ENCODE peak calls at places on chromosomes 16 and 17, in seven cellular contexts. B is AG04450, I is stomach, S is left ventricle myocardium inferior, W is osteocyte, X is fibroblast of the aortic adventitia, E is nephron progenitor cell. Y is an unnamed sample.

GRCh38 chr16:50261707-50262235 is 4.6 kb upstream of the ADCY7 start:
- DNase-seq in E (no peak), W (no peak), S (no peak), I (peak; percentile 41), B (no peak), X (no peak), Y (no peak)

GRCh38 chr16:47719713-47720112 is 258.6 kb downstream of the PHKB start:
- DNase-seq in X (no peak), W (no peak), S (no peak), I (no peak), E (no peak), B (no peak), Y (no peak)

GRCh38 chr16:17724242-17724898 is 253.6 kb upstream of the XYLT1 start:
- DNase-seq in S (no peak), B (peak; percentile 10), E (no peak), X (peak; percentile 63), I (no peak), W (no peak), Y (no peak)

GRCh38 chr17:39863918-39864746 is at the start of gene IKZF3:
- DNase-seq in I (peak; percentile 84), X (no peak), W (no peak), E (peak; percentile 77), S (peak; percentile 21), B (no peak), Y (peak; percentile 49)

GRCh38 chr17:77441130-77441920 is 300.6 kb downstream of the SEC14L1 start:
- DNase-seq in I (no peak), E (no peak), X (no peak), B (no peak), S (no peak), W (no peak), Y (no peak)

GRCh38 chr17:45230787-45231480 is 9.2 kb downstream of the FMNL1 start:
- DNase-seq in X (peak; percentile 64), S (peak; percentile 77), B (no peak), W (no peak), E (no peak), I (no peak), Y (no peak)

GRCh38 chr16:53754938-53755910 is 51.3 kb downstream of the FTO start:
- DNase-seq in B (no peak), I (peak; percentile 65), E (no peak), W (no peak), S (no peak), X (peak; percentile 70), Y (no peak)

GRCh38 chr16:56478228-56479049 is 27.1 kb downstream of the OGFOD1 start:
- DNase-seq in S (no peak), I (no peak), W (no peak), B (no peak), E (no peak), X (peak; percentile 51), Y (no peak)

GRCh38 chr17:64398330-64398729 is 7.7 kb upstream of the PECAM1 start:
- DNase-seq in X (no peak), I (no peak), W (no peak), S (no peak), B (no peak), E (no peak), Y (no peak)

GRCh38 chr17:8800656-8801055 is 1.5 kb upstream of the MFSD6L start:
- DNase-seq in W (peak; percentile 36), I (no peak), X (no peak), E (no peak), B (no peak), S (no peak), Y (no peak)

GRCh38 chr17:45143767-45144198 is 4.5 kb upstream of the HEXIM1 start:
- DNase-seq in S (peak; percentile 92), I (peak; percentile 65), W (no peak), X (peak; percentile 89), E (peak; percentile 44), B (no peak), Y (no peak)

GRCh38 chr16:30526823-30527634 is 663 bp upstream of the ZNF768 start:
- DNase-seq in I (peak; percentile 99), S (peak; percentile 99), W (peak; percentile 99), X (peak; percentile 96), E (peak; percentile 99), B (peak; percentile 91), Y (peak; percentile 95)

GRCh38 chr16:66585477-66586239 is 6.4 kb downstream of the CMTM2 start:
- DNase-seq in X (no peak), S (no peak), I (no peak), B (no peak), W (no peak), E (no peak), Y (no peak)

GRCh38 chr16:49488336-49488735 is 114.7 kb downstream of the C16orf78 start:
- DNase-seq in S (no peak), W (no peak), X (no peak), E (no peak), I (no peak), B (no peak), Y (no peak)

GRCh38 chr16:81744911-81745310 is 34.2 kb upstream of the PLCG2 start:
- DNase-seq in B (no peak), I (no peak), X (no peak), S (no peak), W (no peak), E (no peak), Y (no peak)

DNA sequence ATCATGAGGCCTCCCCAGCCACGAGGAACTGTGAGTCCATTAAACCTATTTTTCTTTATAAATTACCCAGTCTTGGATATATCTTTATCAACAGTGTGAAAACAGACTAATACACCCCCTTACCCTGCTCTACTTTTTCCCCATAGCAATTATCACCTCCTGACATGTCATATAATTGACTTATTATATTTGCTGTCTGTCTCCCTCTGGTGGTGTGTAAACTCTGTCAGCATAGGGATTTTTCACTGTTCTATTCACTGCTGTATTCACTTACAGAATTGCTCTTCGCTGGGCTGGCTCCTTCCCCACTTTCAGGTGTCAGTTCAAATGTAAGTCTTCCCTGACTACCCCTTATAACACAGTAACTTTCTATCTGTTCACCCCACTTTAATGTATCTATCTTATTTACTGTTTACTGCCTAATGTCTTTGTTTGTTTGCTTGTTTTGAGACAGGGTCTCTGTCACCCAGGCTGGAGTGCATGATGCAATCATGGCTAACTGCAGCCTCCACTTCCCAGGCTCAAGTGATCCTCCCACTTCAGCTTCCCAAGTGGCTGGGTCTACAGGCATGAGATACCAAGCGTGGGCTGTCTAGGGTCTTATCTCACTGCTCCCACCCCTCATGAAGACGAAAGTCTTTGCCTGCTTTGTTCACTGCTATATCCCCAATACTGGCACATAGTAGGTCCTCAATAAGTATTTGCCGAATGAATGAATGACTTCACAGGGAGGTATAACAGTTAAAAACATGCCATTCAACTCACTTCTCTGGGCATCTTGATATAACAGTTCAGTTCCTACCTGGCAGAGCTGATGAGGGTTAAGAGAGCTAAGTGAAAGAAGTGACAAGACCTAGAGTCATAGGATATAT is 52.4 kb upstream of the CDH3 start:
- DNase-seq in X (no peak), E (no peak), S (no peak), B (no peak), W (no peak), I (no peak), Y (no peak)
- TF ChIP-seq CTCF in X (no peak), E (no peak), S (peak; percentile 11), B (no peak), W (peak; percentile 38), I (no peak), Y (peak; percentile 51)

GRCh38 chr17:81469266-81469665 is 43.3 kb downstream of the ACTG1 start:
- DNase-seq in X (no peak), B (no peak), W (no peak), E (no peak), I (no peak), S (no peak), Y (no peak)

GRCh38 chr17:81466564-81467472 is 45.8 kb downstream of the ACTG1 start:
- DNase-seq in X (no peak), I (no peak), B (no peak), S (no peak), E (no peak), W (no peak), Y (no peak)

GRCh38 chr17:81468111-81468764 is 44.4 kb downstream of the ACTG1 start:
- DNase-seq in E (no peak), W (no peak), I (no peak), X (no peak), S (no peak), B (no peak), Y (no peak)

GRCh38 chr17:81470270-81470943 is 42.2 kb downstream of the ACTG1 start:
- DNase-seq in E (no peak), S (no peak), B (no peak), X (no peak), I (no peak), W (no peak), Y (no peak)

GRCh38 chr17:81468765-81469121 is 43.9 kb downstream of the ACTG1 start:
- DNase-seq in I (no peak), X (no peak), W (no peak), S (no peak), E (no peak), B (no peak), Y (no peak)
- TF ChIP-seq CTCF in I (no peak), X (no peak), W (no peak), S (no peak), E (no peak), B (no peak), Y (no peak)

DNA sequence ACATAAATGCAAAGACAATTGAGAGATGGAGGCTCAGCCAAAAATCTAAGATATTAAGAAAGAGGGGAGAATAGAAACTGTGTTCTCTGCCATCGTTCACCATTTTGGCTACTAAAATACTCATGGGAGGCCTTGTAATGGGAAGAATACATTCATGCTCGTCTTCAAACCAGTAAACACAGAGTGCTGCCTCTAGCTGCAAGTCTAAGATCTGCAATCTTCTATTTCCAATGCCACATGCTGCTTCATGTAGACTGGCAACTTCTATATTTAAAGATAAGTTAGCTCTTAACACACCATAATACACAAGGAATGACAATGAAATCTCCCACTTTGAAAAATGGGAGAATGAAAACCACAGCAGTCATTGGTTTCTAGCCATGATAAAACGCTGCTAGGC is 387.3 kb downstream of the HS3ST3B1 start:
- DNase-seq in E (no peak), B (no peak), W (no peak), I (no peak), S (no peak), X (no peak), Y (no peak)
- TF ChIP-seq CTCF in E (no peak), B (no peak), W (no peak), I (no peak), S (no peak), X (no peak), Y (peak; percentile 24)

GRCh38 chr16:51508813-51509212 is 357.7 kb upstream of the SALL1 start:
- DNase-seq in S (no peak), X (peak; percentile 87), I (no peak), E (no peak), B (peak; percentile 15), W (no peak), Y (no peak)

GRCh38 chr16:51507286-51507685 is 356.2 kb upstream of the SALL1 start:
- DNase-seq in B (no peak), E (no peak), S (no peak), X (no peak), W (no peak), I (no peak), Y (no peak)

GRCh38 chr16:51510416-51510815 is 359.3 kb upstream of the SALL1 start:
- DNase-seq in X (no peak), W (no peak), S (no peak), I (no peak), B (no peak), E (no peak), Y (no peak)

DNA sequence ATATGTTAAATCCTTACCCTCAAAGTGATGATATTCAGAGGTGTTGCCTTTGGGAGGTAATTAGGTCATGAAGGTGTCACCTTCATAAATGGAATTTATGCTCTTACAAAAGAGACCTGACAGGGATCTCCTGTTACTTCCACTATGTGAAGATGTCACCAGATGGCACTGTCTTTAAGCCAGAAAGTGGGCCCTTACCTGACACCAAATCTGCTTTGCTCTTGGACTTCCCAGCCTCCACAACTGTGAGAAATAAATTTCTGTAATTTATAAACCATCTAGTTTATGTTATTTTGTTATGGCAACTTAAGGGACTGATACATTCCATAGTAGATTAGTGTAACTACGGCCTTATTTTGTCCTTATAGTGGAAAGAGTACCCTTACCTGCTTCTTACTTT is 358.3 kb upstream of the SALL1 start:
- DNase-seq in X (no peak), W (no peak), S (no peak), E (no peak), I (no peak), B (no peak), Y (no peak)
- TF ChIP-seq CTCF in X (no peak), W (no peak), S (no peak), E (no peak), I (no peak), B (no peak), Y (no peak)